ENCODE peak calls at places on chromosomes 7 and 10, in nine cellular contexts. L, V, I, K, T, A, F, B and E are unnamed samples.

GRCh38 chr10:122446668-122447410 is 7.6 kb upstream of the ARMS2 start:
- DNase-seq in V (no peak), T (peak), I (no peak), A (no peak), B (no peak), L (no peak), F (no peak), K (no peak), E (no peak)

GRCh38 chr10:114319406-114320248 is 80.6 kb downstream of the VWA2 start:
- DNase-seq in V (no peak), I (no peak), F (no peak), T (no peak), B (no peak), L (no peak), A (no peak), K (no peak), E (no peak)

GRCh38 chr7:151142686-151143040 is 24.8 kb downstream of the GBX1 start:
- DNase-seq in L (peak), T (no peak), K (no peak), B (peak), A (no peak), I (peak), F (no peak), V (no peak), E (no peak)

GRCh38 chr10:32105782-32106382 is 49.7 kb upstream of the KIF5B start:
- DNase-seq in L (no peak), I (no peak), T (no peak), V (no peak), K (no peak), B (no peak), F (no peak), A (no peak), E (no peak)

GRCh38 chr10:42960491-42961155 is 116.2 kb upstream of the RET start:
- DNase-seq in T (peak), K (peak), V (peak), I (no peak), L (no peak), A (peak), B (peak), F (peak), E (peak)

GRCh38 chr10:75029420-75029819 is 82.0 kb upstream of the SAMD8 start:
- DNase-seq in T (no peak), K (no peak), B (no peak), A (no peak), I (no peak), L (no peak), F (no peak), V (no peak), E (no peak)

GRCh38 chr10:45000764-45001381 is at the start of gene ZNF22:
- DNase-seq in V (peak), B (peak), L (peak), A (peak), F (no peak), K (peak), I (peak), T (peak), E (peak)

GRCh38 chr10:131852161-131852822 is 48.5 kb upstream of the PPP2R2D start:
- DNase-seq in F (no peak), A (no peak), L (no peak), V (no peak), T (no peak), K (no peak), I (no peak), B (peak), E (no peak)

GRCh38 chr7:28549998-28550397 is 137.7 kb downstream of the CREB5 start:
- DNase-seq in A (no peak), V (no peak), L (no peak), B (no peak), K (no peak), T (no peak), I (no peak), F (no peak), E (no peak)

GRCh38 chr7:29063872-29064271 is 82.5 kb downstream of the CPVL start:
- DNase-seq in V (no peak), A (no peak), L (no peak), B (no peak), F (no peak), T (no peak), K (no peak), I (no peak), E (no peak)

GRCh38 chr7:141161959-141162547 is 88.2 kb downstream of the TMEM178B start:
- DNase-seq in A (no peak), T (no peak), V (no peak), F (no peak), I (no peak), L (no peak), K (no peak), B (no peak), E (no peak)

GRCh38 chr10:86711957-86712708 is 43.8 kb downstream of the LDB3 start:
- DNase-seq in B (peak), K (no peak), I (no peak), V (peak), T (peak), L (peak), F (peak), A (peak), E (no peak)

GRCh38 chr10:10092581-10092980 is 925.1 kb upstream of the CELF2 start:
- DNase-seq in V (peak), K (no peak), B (no peak), L (no peak), I (no peak), F (peak), T (peak), A (no peak), E (peak)

GRCh38 chr7:676246-676971 is 50.1 kb upstream of the DNAAF5 start:
- DNase-seq in K (no peak), T (no peak), F (no peak), L (no peak), V (no peak), I (no peak), A (no peak), B (peak), E (no peak)

GRCh38 chr7:41603985-41604384 is 98.9 kb downstream of the INHBA start:
- DNase-seq in K (no peak), I (no peak), T (no peak), F (no peak), L (no peak), B (no peak), A (no peak), V (no peak), E (no peak)

GRCh38 chr7:135938086-135938485 is 39.1 kb downstream of the MTPN start:
- DNase-seq in A (no peak), B (no peak), V (no peak), F (no peak), I (no peak), L (no peak), K (no peak), T (no peak), E (no peak)

GRCh38 chr7:151379193-151379520 is 30.7 kb downstream of the WDR86 start:
- DNase-seq in K (no peak), L (no peak), V (no peak), I (no peak), A (no peak), B (no peak), T (no peak), F (no peak), E (no peak)

GRCh38 chr7:151566897-151567320 is 47.2 kb upstream of the RHEB start:
- DNase-seq in L (no peak), I (no peak), T (peak), K (no peak), A (no peak), F (no peak), V (peak), B (no peak), E (no peak)

GRCh38 chr7:102942883-102943261 is 30.1 kb downstream of the LRRC17 start:
- DNase-seq in F (no peak), K (no peak), A (no peak), T (no peak), I (no peak), L (no peak), V (no peak), B (no peak), E (no peak)

GRCh38 chr10:14322531-14322930 is 8.2 kb downstream of the FRMD4A start:
- DNase-seq in I (no peak), V (peak), A (no peak), T (no peak), B (no peak), F (no peak), K (no peak), L (no peak), E (no peak)

GRCh38 chr10:124717911-124718734 is 26.1 kb downstream of the FAM53B start:
- DNase-seq in A (peak), I (no peak), K (no peak), V (no peak), B (peak), L (peak), F (no peak), T (no peak), E (no peak)

GRCh38 chr10:74227697-74228424 is 76.8 kb downstream of the ADK start:
- DNase-seq in L (peak), V (peak), K (peak), I (no peak), F (no peak), B (no peak), A (no peak), T (peak), E (no peak)

GRCh38 chr10:34303022-34303421 is 512.1 kb downstream of the PARD3 start:
- DNase-seq in A (no peak), V (no peak), K (no peak), I (no peak), L (no peak), B (no peak), T (no peak), F (no peak), E (no peak)

GRCh38 chr10:63465293-63466167 is at the start of gene JMJD1C:
- DNase-seq in A (peak), F (peak), B (peak), I (peak), L (peak), K (peak), V (peak), T (peak), E (peak)

GRCh38 chr10:94403034-94403822 is 887 bp downstream of the TBC1D12 start:
- DNase-seq in A (peak), B (peak), T (peak), I (peak), F (peak), L (peak), V (peak), K (peak), E (peak)

GRCh38 chr10:102814873-102815661 is 22.1 kb downstream of the CYP17A1 start:
- DNase-seq in K (no peak), F (peak), I (peak), V (peak), A (peak), T (peak), B (no peak), L (no peak), E (peak)

GRCh38 chr10:30778769-30779168 is 149.2 kb upstream of the LYZL2 start:
- DNase-seq in B (no peak), V (no peak), F (no peak), A (no peak), K (no peak), L (no peak), I (no peak), T (no peak), E (no peak)

GRCh38 chr10:109892087-109892486 is 31.2 kb downstream of the XPNPEP1 start:
- DNase-seq in T (no peak), I (no peak), K (no peak), F (no peak), B (no peak), A (no peak), V (no peak), L (no peak), E (no peak)

GRCh38 chr7:75920431-75921161 is 5.6 kb downstream of the POR start:
- DNase-seq in V (no peak), B (no peak), I (peak), K (peak), L (no peak), F (no peak), T (peak), A (no peak), E (no peak)

GRCh38 chr7:158685727-158686126 is 18.9 kb downstream of the NCAPG2 start:
- DNase-seq in K (no peak), T (peak), L (no peak), B (no peak), F (no peak), I (no peak), A (no peak), V (peak), E (no peak)

GRCh38 chr7:128932862-128933821 is 4.6 kb upstream of the IRF5 start:
- DNase-seq in L (no peak), T (peak), K (no peak), A (peak), V (no peak), F (peak), B (peak), I (peak), E (no peak)

GRCh38 chr7:4809091-4809591 is 33.7 kb downstream of the AP5Z1 start:
- DNase-seq in A (peak), V (no peak), L (peak), F (no peak), B (no peak), T (no peak), K (no peak), I (no peak), E (no peak)

GRCh38 chr10:122206471-122207065 is 64.5 kb upstream of the BTBD16 start:
- DNase-seq in T (peak), I (no peak), B (no peak), V (no peak), F (no peak), L (no peak), A (no peak), K (no peak), E (no peak)

GRCh38 chr10:117537436-117537903 is 5.1 kb upstream of the EMX2 start:
- DNase-seq in L (no peak), F (peak), V (no peak), A (no peak), T (peak), I (no peak), K (peak), B (no peak), E (peak)

GRCh38 chr7:44272981-44273380 is 52.4 kb downstream of the CAMK2B start:
- DNase-seq in L (no peak), A (no peak), F (no peak), T (no peak), B (no peak), K (no peak), I (no peak), V (no peak), E (no peak)

DNA sequence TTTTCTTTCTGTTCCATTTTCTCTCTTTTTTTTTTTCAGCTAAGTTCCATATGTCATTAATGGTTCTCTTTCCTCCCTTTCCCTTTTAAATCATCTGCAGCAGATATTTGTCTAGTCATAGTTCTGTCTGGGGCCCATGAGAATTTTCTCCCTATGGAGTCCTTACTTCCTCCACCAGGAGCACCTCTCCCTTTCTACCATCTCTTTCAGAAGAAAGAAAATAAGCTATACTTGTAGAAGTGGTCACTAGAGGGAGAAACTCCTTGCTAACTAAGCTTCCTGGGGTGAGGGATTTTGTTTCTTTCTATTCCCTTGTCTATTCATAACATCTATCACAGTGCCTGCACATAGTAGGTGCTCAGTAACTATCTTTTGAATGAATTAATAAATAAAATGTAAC is 230.2 kb upstream of the HPS1 start:
- DNase-seq in F (no peak), I (no peak), L (no peak), V (no peak), B (no peak), K (no peak), T (no peak), A (no peak), E (no peak)
- TF ChIP-seq CTCF in F (no peak), I (no peak), L (no peak), V (peak), B (no peak), K (no peak), T (no peak), A (no peak), E (no peak)

DNA sequence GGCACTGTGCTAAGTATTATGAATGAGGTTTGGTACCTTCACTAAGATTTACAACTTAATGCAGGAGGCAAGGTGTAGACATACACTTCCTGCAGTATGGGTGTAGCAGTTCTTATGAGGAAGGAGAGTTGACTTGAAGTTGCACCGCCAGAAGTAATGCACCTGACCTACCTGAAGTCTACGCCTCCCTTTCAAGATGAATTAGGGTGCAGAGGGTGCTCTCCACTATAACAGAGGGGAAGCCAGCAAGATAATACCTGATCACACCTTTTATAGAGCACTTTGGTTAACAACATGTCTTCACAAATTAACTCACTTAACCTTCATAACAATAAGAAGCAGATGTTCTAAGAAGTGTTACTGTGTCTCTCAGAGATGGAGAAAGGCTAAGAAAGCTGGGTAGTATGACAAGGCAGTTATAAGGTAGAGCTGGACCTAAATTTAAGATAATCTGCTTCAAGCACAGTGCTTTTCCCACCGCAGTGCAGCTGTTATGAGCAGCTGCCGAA is 552 bp upstream of the RAB18 start:
- DNase-seq in A (no peak), F (no peak), K (no peak), L (no peak), T (no peak), I (no peak), B (no peak), V (no peak), E (no peak)
- H3K4me3 ChIP-seq in A (no peak), F (no peak), K (peak), L (peak), T (peak), I (peak), B (peak), V (peak), E (peak)

GRCh38 chr10:128280271-128280670 is 154.0 kb upstream of the MKI67 start:
- DNase-seq in V (no peak), T (no peak), B (no peak), I (no peak), K (no peak), A (no peak), F (no peak), L (no peak), E (no peak)
- TF ChIP-seq CTCF in V (no peak), T (no peak), B (no peak), I (no peak), K (no peak), A (no peak), F (no peak), L (no peak), E (no peak)

DNA sequence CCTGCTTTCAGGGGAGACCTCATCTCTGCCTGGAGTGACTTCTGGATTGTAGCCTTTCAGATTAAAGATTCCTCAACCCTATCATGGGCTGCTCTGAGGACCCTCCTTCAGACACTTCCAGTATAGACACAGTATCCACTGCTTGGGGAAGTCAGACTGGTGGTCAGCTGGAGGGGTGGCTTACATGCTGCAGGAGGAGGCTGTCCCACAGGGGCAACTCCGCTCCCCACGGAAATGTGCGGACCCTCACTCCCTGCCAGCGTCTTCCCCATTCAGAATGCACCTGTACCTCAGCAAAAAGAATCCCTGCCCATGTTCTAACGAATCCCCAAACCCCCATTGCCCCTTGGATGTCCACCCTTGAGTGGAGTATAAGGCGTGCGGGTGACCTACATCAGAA is 95.5 kb downstream of the DOCK4 start:
- DNase-seq in K (no peak), L (no peak), A (no peak), B (no peak), V (no peak), I (no peak), T (no peak), F (no peak), E (no peak)
- H3K4me3 ChIP-seq in K (no peak), L (no peak), A (no peak), B (no peak), V (no peak), I (no peak), T (no peak), F (no peak), E (no peak)

DNA sequence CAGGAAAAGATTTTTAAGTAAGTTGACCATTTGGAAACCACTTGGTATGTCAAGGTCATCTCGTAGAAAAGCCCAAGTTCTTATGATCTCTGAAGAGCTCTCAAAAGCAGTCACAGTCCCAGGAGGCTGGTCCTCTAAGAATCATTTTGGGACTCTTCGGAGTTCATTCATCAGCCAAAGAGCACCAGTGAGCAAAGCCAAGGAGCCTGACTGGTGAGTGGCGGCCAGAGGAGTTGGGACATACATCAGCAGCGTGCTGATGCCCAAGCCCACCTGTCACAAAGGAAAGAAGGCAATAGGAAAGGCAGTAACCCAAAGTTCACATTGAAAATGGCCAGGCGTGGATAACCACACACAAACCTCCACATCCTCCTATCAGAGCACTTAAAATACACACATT is 17.5 kb downstream of the COX15 start:
- DNase-seq in B (no peak), V (no peak), K (no peak), F (no peak), A (no peak), L (no peak), I (no peak), T (no peak), E (no peak)
- TF ChIP-seq CTCF in B (no peak), V (no peak), K (no peak), F (no peak), A (no peak), L (no peak), I (no peak), T (no peak), E (no peak)